ENCODE peak calls at places on chromosomes 3 and 15, in four cellular contexts. R is HCT116, X is HepG2, K is K562. H is an unnamed sample.

GRCh38 chr3:134409041-134409440 is 34.8 kb upstream of the AMOTL2 start:
- DNase-seq in R (no peak), X (no peak), K (no peak), H (no peak)

GRCh38 chr3:188964957-188965356 is 206.8 kb upstream of the TPRG1 start:
- DNase-seq in R (no peak), X (no peak), K (no peak), H (no peak)

GRCh38 chr3:197308591-197308990 is 10.2 kb upstream of the DLG1 start:
- DNase-seq in R (no peak), X (no peak), K (no peak), H (no peak)

GRCh38 chr3:129343643-129344360 is 65.1 kb downstream of the HMCES start:
- DNase-seq in R (peak; percentile 21), X (no peak), K (peak; percentile 66), H (no peak)

GRCh38 chr3:193939527-193939926 is 196.4 kb upstream of the HES1 start:
- DNase-seq in R (no peak), X (no peak), K (no peak), H (no peak)

GRCh38 chr3:197518794-197519451 is 36.8 kb downstream of the BDH1 start:
- DNase-seq in R (no peak), X (no peak), K (no peak), H (no peak)

GRCh38 chr15:64344651-64345262 is 11.2 kb downstream of the CSNK1G1 start:
- DNase-seq in R (no peak), X (no peak), K (no peak), H (no peak)

GRCh38 chr15:27834684-27835083 is 264.4 kb downstream of the OCA2 start:
- DNase-seq in R (no peak), X (no peak), K (no peak), H (no peak)

GRCh38 chr3:136195258-136196063 is 674 bp downstream of the MSL2 start:
- DNase-seq in R (peak; percentile 22), X (peak; percentile 61), K (peak; percentile 62), H (no peak)

GRCh38 chr15:78661001-78661400 is 20.0 kb upstream of the CHRNB4 start:
- DNase-seq in R (no peak), X (no peak), K (no peak), H (no peak)
- H3K27me3 ChIP-seq in R (no peaks in the 10 kb centered on the region), X (peaks cover 6% of the 10 kb centered on the region), K (peaks cover 31% of the 10 kb centered on the region), H (no peaks in the 10 kb centered on the region)

GRCh38 chr15:67256051-67256450 is 1.5 kb downstream of the IQCH start:
- DNase-seq in R (no peak), X (no peak), K (no peak), H (no peak)

GRCh38 chr15:67253103-67253502 is 1.4 kb downstream of the AAGAB start:
- DNase-seq in R (no peak), X (no peak), K (no peak), H (no peak)

GRCh38 chr15:67253517-67254237 is 784 bp downstream of the AAGAB start:
- DNase-seq in R (no peak), X (no peak), K (no peak), H (no peak)

GRCh38 chr15:67251318-67251717 is 3.1 kb downstream of the AAGAB start:
- DNase-seq in R (no peak), X (no peak), K (no peak), H (no peak)

DNA sequence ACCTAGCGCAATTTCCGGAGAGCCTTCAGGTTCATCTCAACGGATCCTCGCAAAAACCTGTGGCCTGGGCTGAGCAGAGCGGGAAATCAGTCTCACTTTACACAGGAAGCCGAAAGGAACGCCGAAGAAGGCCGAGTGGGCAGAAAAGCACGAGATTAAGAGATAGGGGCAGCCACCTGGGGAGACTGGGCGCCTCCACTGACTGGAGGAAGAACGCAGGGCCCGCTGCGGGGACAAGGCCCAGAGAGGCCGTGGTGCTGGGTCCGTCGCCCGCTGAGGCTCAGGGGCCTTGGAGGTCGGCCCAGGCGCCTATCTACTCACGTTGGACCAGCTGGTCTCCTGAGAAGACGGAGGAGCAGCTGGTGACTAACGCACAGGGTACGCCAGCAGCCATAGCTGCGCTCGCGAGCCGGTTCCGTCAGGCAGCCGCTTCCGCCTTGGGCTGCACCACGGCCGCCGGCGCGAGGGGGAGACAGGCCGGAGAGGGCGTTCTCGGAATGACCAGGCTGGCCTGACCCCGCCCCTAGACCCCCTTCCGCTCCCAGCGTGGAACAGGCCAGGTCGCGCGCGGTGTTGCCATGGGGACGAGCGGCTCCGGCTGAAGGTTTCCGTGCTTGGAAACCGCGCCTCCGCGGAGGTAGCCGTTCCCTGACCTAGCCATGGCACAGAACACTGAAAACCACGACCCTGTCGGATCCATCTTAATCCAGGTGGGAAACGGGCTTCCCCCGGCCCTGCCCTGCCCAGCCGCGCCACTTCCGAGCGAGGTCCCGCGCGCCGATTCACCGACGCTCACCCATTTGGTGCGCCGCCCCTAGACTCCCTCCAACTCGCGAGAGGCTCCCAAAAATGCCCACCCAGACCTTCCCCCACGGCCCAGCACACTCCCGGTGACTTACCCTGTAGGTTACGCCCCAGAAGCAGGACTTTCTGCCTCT is at the start of the genes AAGAB and IQCH:
- DNase-seq in R (peak; percentile 93), X (peak; percentile 88), K (peak; percentile 97), H (peak; percentile 86)
- TF ChIP-seq REST in R (no peak), X (no peak), K (peak; percentile 38), H (peak; percentile 74)

GRCh38 chr15:80588801-80589200 is 106.3 kb upstream of the ABHD17C start:
- DNase-seq in R (no peak), X (peak; percentile 51), K (no peak), H (peak; percentile 38)

GRCh38 chr15:80585544-80586018 is 109.5 kb upstream of the ABHD17C start:
- DNase-seq in R (peak; percentile 31), X (no peak), K (no peak), H (no peak)

GRCh38 chr15:80587007-80587406 is 108.1 kb upstream of the ABHD17C start:
- DNase-seq in R (no peak), X (no peak), K (no peak), H (no peak)

GRCh38 chr15:80586141-80586540 is 109.0 kb upstream of the ABHD17C start:
- DNase-seq in R (no peak), X (no peak), K (no peak), H (no peak)

DNA sequence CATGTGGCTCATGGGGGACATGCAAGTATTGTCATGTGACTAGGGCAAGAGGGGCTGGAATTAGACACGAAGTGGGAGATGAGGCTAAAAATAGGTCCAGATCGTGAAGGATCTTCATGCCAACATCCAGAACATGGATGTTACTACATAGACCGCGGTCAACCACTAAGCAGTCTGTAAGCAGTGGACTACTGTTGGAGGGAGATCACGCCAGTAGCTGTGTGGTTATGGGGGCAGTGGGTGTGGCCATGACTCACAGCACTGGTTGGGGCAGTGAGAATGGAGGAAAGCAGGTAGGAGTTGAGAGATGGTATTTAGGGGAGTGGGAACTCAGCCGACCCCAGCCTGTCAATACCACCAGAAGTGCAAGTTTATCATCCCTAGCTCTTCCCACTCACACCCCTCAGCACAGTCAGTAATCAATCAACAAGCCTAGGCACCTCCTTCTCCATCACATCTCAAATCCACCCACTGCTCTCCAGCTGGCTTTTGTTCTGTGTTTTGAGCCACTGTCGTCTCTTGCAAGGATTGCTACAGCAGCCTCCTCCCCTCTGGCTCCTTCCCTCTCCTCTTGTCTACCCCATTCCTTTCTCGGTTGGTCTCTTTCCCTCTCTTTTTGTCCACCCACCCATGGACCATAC is 107.2 kb upstream of the ABHD17C start:
- DNase-seq in R (no peak), X (no peak), K (no peak), H (no peak)
- TF ChIP-seq TCF7L2 in R (no peak), X (no peak), K (no peak), H (no peak)

GRCh38 chr3:13811614-13812013 is 68.3 kb downstream of the WNT7A start:
- DNase-seq in R (no peak), X (no peak), K (no peak), H (no peak)

GRCh38 chr3:13812039-13812438 is 67.8 kb downstream of the WNT7A start:
- DNase-seq in R (no peak), X (no peak), K (no peak), H (no peak)

DNA sequence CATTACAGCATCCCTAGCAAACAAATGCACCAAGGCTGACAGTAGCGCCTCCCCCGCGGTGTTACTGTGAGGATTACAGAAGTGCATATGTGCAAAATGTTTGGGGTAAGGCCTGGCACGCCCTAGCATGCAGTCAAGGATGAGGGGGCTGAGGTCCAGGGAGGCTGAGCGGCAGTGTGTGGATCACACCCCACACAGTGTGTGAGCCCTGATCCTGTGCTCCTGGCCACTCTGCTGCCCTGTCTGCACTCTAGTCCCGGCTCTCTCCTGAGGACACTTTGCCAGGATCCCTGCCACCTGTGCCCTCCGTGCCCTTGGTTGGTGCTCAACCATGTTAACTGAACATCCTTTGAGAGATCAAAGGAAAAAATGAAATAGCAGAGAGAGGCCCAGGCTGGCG is 71.3 kb downstream of the WNT7A start:
- DNase-seq in R (no peak), X (no peak), K (no peak), H (no peak)
- H3K27me3 ChIP-seq in R (no peaks in the 10 kb centered on the region), X (peaks cover 16% of the 10 kb centered on the region), K (peaks cover 6% of the 10 kb centered on the region), H (no peaks in the 10 kb centered on the region)